ENCODE peak calls at places on chromosomes 6 and 20, in seven cellular contexts. K is right lobe of liver, G is astrocyte, V is astrocyte of the spinal cord, W is GM06990, F is cardiac fibroblast, S is upper lobe of right lung. E is an unnamed sample.

GRCh38 chr6:34496103-34496685 is 30.3 kb downstream of the PACSIN1 start:
- DNase-seq in K (no peak), G (no peak), V (no peak), W (no peak), F (no peak), S (peak), E (peak)

GRCh38 chr6:7693827-7694226 is 32.1 kb upstream of the BMP6 start:
- DNase-seq in K (no peak), G (no peak), V (no peak), W (no peak), F (no peak), S (no peak), E (no peak)

GRCh38 chr6:42088101-42088591 is 37.8 kb downstream of the TAF8 start:
- DNase-seq in K (no peak), G (peak), V (peak), W (no peak), F (peak), S (no peak), E (peak)

GRCh38 chr20:51469578-51470520 is 72.7 kb downstream of the NFATC2 start:
- DNase-seq in K (no peak), G (no peak), V (no peak), W (no peak), F (no peak), S (no peak), E (peak)

GRCh38 chr6:11392778-11393507 is 144.6 kb upstream of the TMEM170B start:
- DNase-seq in K (peak), G (no peak), V (no peak), W (no peak), F (no peak), S (no peak), E (no peak)

GRCh38 chr20:59955131-59955796 is 3.0 kb upstream of the CDH26 start:
- DNase-seq in K (no peak), G (no peak), V (no peak), W (no peak), F (no peak), S (no peak), E (no peak)

GRCh38 chr6:137040393-137040792 is 4.4 kb downstream of the IL20RA start:
- DNase-seq in K (no peak), G (no peak), V (no peak), W (no peak), F (no peak), S (no peak), E (no peak)

GRCh38 chr6:2865270-2866182 is 23.9 kb upstream of the SERPINB1 start:
- DNase-seq in K (no peak), G (no peak), V (peak), W (no peak), F (peak), S (no peak), E (no peak)

GRCh38 chr6:99614430-99615161 is 8.0 kb downstream of the PRDM13 start:
- DNase-seq in K (no peak), G (no peak), V (no peak), W (peak), F (no peak), S (no peak), E (no peak)

GRCh38 chr6:1640476-1640875 is 30.8 kb downstream of the FOXC1 start:
- DNase-seq in K (no peak), G (no peak), V (no peak), W (no peak), F (no peak), S (no peak), E (no peak)

GRCh38 chr20:57043669-57044268 is 222.7 kb downstream of the BMP7 start:
- DNase-seq in K (no peak), G (no peak), V (no peak), W (no peak), F (no peak), S (peak), E (peak)

GRCh38 chr20:57051096-57051495 is 215.3 kb downstream of the BMP7 start:
- DNase-seq in K (no peak), G (no peak), V (no peak), W (no peak), F (no peak), S (no peak), E (no peak)

GRCh38 chr20:57049298-57049697 is 217.1 kb downstream of the BMP7 start:
- DNase-seq in K (no peak), G (no peak), V (no peak), W (no peak), F (no peak), S (peak), E (peak)

GRCh38 chr20:57047281-57048026 is 219.0 kb downstream of the BMP7 start:
- DNase-seq in K (no peak), G (no peak), V (no peak), W (no peak), F (no peak), S (peak), E (no peak)

GRCh38 chr20:57048027-57048869 is 218.2 kb downstream of the BMP7 start:
- DNase-seq in K (no peak), G (no peak), V (peak), W (peak), F (peak), S (peak), E (no peak)
- TF ChIP-seq CTCF in K (peak), G (no peak), V (peak), W (peak), F (no peak), S (peak), E (peak)

GRCh38 chr6:27474172-27474465 is 1.2 kb upstream of the ZNF184 start:
- DNase-seq in K (no peak), G (no peak), V (no peak), W (no peak), F (no peak), S (no peak), E (no peak)
- H3K4me3 ChIP-seq in K (no peak), G (no peak), V (no peak), W (no peak), F (no peak), S (no peak), E (no peak)

GRCh38 chr20:10316582-10316981 is 98.0 kb downstream of the SNAP25 start:
- DNase-seq in K (peak), G (no peak), V (no peak), W (no peak), F (no peak), S (no peak), E (no peak)
- TF ChIP-seq CTCF in K (peak), G (no peak), V (peak), W (peak), F (peak), S (peak), E (peak)

GRCh38 chr6:161440299-161440698 is 166.4 kb upstream of the AGPAT4 start:
- DNase-seq in K (no peak), G (no peak), V (no peak), W (no peak), F (no peak), S (no peak), E (no peak)

GRCh38 chr6:161436106-161436876 is 162.4 kb upstream of the AGPAT4 start:
- DNase-seq in K (no peak), G (no peak), V (no peak), W (no peak), F (no peak), S (no peak), E (no peak)

GRCh38 chr6:161438430-161439030 is 164.7 kb upstream of the AGPAT4 start:
- DNase-seq in K (no peak), G (no peak), V (no peak), W (no peak), F (no peak), S (no peak), E (no peak)

GRCh38 chr6:161437851-161438250 is 164.0 kb upstream of the AGPAT4 start:
- DNase-seq in K (no peak), G (no peak), V (no peak), W (no peak), F (no peak), S (no peak), E (no peak)

DNA sequence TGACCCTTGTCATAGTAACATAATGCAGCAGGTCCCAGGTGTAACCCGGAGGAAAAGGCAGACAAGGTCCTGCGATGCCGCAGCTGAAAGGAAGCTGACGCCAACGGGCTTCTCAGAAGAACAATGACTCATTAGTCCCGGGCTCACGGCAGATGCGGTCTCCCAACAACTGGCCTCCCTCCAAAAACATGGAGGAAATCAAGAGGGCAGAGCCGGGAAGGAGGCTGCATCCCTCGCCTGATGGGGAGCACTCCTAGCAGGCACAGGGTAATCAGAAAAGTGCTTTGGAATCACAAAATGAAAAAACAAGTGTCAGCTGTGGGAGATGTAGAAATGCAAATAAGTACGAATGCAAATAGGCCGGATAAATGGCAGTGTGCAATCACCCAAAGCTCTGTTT is 165.2 kb upstream of the AGPAT4 start:
- DNase-seq in K (no peak), G (peak), V (peak), W (no peak), F (peak), S (no peak), E (peak)
- H3K4me3 ChIP-seq in K (no peak), G (peak), V (no peak), W (no peak), F (no peak), S (no peak), E (no peak)

GRCh38 chr6:124660185-124660584 is 302.1 kb upstream of the RNF217 start:
- DNase-seq in K (no peak), G (no peak), V (no peak), W (no peak), F (no peak), S (no peak), E (no peak)

GRCh38 chr6:124658053-124658452 is 304.2 kb upstream of the RNF217 start:
- DNase-seq in K (no peak), G (no peak), V (no peak), W (no peak), F (no peak), S (no peak), E (no peak)

GRCh38 chr6:124655856-124656255 is 306.4 kb upstream of the RNF217 start:
- DNase-seq in K (no peak), G (no peak), V (peak), W (no peak), F (no peak), S (no peak), E (no peak)

GRCh38 chr6:124661231-124661630 is 301.0 kb upstream of the RNF217 start:
- DNase-seq in K (no peak), G (no peak), V (no peak), W (no peak), F (no peak), S (no peak), E (no peak)

GRCh38 chr6:124659427-124659826 is 302.8 kb upstream of the RNF217 start:
- DNase-seq in K (no peak), G (no peak), V (no peak), W (no peak), F (no peak), S (no peak), E (no peak)
- TF ChIP-seq CTCF in K (no peak), G (no peak), V (no peak), W (no peak), F (no peak), S (no peak), E (no peak)

GRCh38 chr20:47816487-47817451 is 31.5 kb upstream of the SULF2 start:
- DNase-seq in K (no peak), G (no peak), V (no peak), W (no peak), F (no peak), S (peak), E (peak)

GRCh38 chr20:47815866-47816265 is 30.6 kb upstream of the SULF2 start:
- DNase-seq in K (no peak), G (no peak), V (no peak), W (no peak), F (no peak), S (peak), E (peak)

GRCh38 chr20:47817573-47817972 is 32.3 kb upstream of the SULF2 start:
- DNase-seq in K (no peak), G (no peak), V (no peak), W (no peak), F (no peak), S (no peak), E (peak)

GRCh38 chr20:47814632-47815415 is 29.5 kb upstream of the SULF2 start:
- DNase-seq in K (no peak), G (no peak), V (no peak), W (no peak), F (no peak), S (no peak), E (peak)

DNA sequence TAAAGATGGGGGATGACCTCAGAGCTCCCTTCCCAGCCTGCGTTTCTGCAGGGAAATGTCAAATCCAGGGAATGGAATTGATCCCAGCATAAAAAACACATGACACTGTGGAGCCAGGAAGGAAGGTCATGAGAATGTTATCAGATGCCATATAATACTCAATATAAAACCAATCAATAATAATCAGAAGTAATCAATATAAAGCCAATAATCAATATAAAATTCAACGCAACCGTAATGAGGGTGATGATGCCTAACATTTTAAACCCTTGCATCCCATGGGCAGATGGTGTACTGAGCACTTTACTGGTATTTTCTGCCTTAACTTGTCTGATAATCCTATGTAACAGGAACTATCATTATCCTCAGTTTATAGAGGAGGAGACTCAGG is 30.1 kb upstream of the SULF2 start:
- DNase-seq in K (no peak), G (no peak), V (no peak), W (no peak), F (no peak), S (no peak), E (no peak)
- H3K4me3 ChIP-seq in K (no peak), G (no peak), V (no peak), W (no peak), F (no peak), S (no peak), E (no peak)

DNA sequence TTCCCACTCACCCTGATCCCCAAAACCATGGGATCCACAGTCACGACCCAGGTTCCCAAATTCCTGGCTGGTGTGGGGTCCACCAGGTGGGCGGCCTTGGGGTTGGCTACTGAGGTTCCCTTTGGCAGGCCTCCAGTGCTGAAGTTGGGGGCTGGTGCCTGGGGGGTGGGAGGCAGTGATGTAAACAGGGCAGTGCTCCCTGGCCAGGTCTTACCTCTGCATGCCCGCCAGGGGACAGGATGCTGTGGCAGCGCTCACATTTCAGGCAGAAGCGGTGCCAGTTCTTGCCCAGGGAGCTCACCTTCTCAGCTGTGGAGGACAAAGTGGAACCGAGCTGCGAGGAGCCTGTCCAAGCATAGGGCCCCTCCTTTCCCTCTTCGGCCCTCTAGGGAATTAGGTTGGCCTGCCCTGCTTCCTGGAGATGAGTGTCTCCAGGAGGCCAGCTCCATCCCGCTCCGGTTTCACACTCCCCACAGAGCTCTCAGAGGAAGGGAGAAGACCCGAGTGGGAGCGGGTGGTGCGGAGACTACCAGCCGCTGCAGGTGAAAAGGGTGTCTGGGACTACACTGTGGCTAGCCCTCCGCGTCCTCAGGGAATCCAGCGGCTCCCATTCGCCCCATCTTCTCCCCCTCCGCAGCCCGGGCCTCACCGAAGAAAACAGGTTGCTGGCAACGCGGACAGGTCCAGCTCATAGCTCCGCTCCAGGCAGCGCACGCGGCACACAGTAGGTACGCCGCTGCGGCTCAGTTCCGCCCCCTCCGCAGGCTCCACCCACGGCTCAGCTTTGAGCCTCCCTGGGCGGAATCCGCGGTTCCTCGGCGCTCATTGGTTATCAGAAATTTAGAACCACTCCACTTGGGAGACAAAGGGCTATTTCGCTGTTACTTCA is at the start of gene CRIP3:
- DNase-seq in K (peak), G (no peak), V (no peak), W (peak), F (peak), S (no peak), E (no peak)
- TF ChIP-seq CTCF in K (peak), G (no peak), V (peak), W (peak), F (peak), S (peak), E (peak)

GRCh38 chr6:33321227-33321626 is 3.7 kb upstream of the ZBTB22 start:
- DNase-seq in K (no peak), G (no peak), V (no peak), W (no peak), F (no peak), S (no peak), E (no peak)
- H3K4me3 ChIP-seq in K (no peak), G (peak), V (peak), W (peak), F (no peak), S (peak), E (no peak)

GRCh38 chr6:157669747-157670216 is 153.3 kb upstream of the SNX9 start:
- DNase-seq in K (no peak), G (peak), V (peak), W (no peak), F (peak), S (peak), E (no peak)
- TF ChIP-seq CTCF in K (no peak), G (no peak), V (peak), W (no peak), F (peak), S (peak), E (peak)

DNA sequence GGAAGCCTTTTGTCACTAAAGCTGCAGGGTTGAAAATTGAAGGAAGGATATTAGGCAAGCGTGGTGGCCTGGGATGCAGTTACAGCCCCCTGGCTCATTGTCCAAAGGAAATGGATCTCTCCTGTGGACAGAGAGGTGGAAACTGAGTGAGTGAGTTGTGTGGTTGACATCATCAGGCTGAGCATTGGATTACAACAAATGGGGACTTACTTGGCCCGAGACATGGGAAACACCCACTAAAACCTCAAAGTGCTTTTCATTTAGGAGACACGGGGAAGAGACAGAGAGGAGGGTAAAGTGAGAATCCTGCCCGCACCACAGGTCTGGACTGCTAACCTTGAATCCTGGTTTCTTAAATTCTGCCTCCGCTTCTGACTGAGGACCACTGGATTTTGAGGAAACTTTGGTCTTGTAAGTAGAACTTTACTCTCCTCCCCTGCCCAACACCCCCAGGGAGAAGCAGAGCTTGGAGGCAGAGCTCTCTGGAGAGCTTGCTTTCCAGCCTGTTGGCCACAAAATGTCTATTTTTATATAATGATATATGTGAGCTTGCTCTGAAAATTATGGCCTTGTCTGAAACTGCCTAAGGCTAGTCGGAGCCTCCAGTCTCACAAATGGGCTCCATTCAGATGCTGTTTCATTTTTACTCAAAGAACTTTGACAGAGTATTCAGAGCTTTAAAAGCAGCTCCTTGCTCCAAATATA is at the start of gene PKIG:
- DNase-seq in K (no peak), G (peak), V (peak), W (no peak), F (peak), S (no peak), E (no peak)
- H3K4me3 ChIP-seq in K (no peak), G (peak), V (peak), W (peak), F (peak), S (peak), E (no peak)